ENCODE peak calls at places on chromosomes 2 and 18, in nine cellular contexts. One of them, this sample, is unnamed.

GRCh38 chr2:45746888-45747287 is 95.4 kb downstream of the PRKCE start:
- DNase-seq in prostate gland: no peak
- DNase-seq in small intestine: no peak
- DNase-seq in HCT116: no peak
- DNase-seq in aorta: no peak
- DNase-seq in effector memory CD4-positive, alpha-beta T cell: no peak
- DNase-seq in A549: no peak
- DNase-seq in SJSA1: no peak
- DNase-seq in mesendoderm: no peak
- DNase-seq in this sample: no peak

GRCh38 chr18:8912348-8913057 is 190.0 kb upstream of the NDUFV2 start:
- DNase-seq in prostate gland: no peak
- DNase-seq in small intestine: peak
- DNase-seq in HCT116: no peak
- DNase-seq in aorta: no peak
- DNase-seq in effector memory CD4-positive, alpha-beta T cell: no peak
- DNase-seq in A549: no peak
- DNase-seq in SJSA1: peak
- DNase-seq in mesendoderm: peak
- DNase-seq in this sample: peak

GRCh38 chr18:3008546-3008945 is 4.4 kb downstream of the LPIN2 start:
- DNase-seq in prostate gland: no peak
- DNase-seq in small intestine: no peak
- DNase-seq in HCT116: no peak
- DNase-seq in aorta: peak
- DNase-seq in effector memory CD4-positive, alpha-beta T cell: no peak
- DNase-seq in A549: peak
- DNase-seq in SJSA1: peak
- DNase-seq in mesendoderm: no peak
- DNase-seq in this sample: no peak

GRCh38 chr2:27212626-27213471 is 781 bp upstream of the SLC5A6 start:
- DNase-seq in prostate gland: no peak
- DNase-seq in small intestine: peak
- DNase-seq in HCT116: no peak
- DNase-seq in aorta: no peak
- DNase-seq in effector memory CD4-positive, alpha-beta T cell: peak
- DNase-seq in A549: peak
- DNase-seq in SJSA1: no peak
- DNase-seq in mesendoderm: no peak
- DNase-seq in this sample: peak

GRCh38 chr2:106859498-106859897 is 26.5 kb downstream of the ST6GAL2 start:
- DNase-seq in prostate gland: no peak
- DNase-seq in small intestine: no peak
- DNase-seq in HCT116: no peak
- DNase-seq in aorta: no peak
- DNase-seq in effector memory CD4-positive, alpha-beta T cell: no peak
- DNase-seq in A549: no peak
- DNase-seq in SJSA1: no peak
- DNase-seq in mesendoderm: peak
- DNase-seq in this sample: no peak

GRCh38 chr18:36519358-36519757 is 221.8 kb downstream of the FHOD3 start:
- DNase-seq in prostate gland: no peak
- DNase-seq in small intestine: no peak
- DNase-seq in HCT116: no peak
- DNase-seq in aorta: no peak
- DNase-seq in effector memory CD4-positive, alpha-beta T cell: no peak
- DNase-seq in A549: no peak
- DNase-seq in SJSA1: no peak
- DNase-seq in mesendoderm: no peak
- DNase-seq in this sample: no peak

GRCh38 chr2:188449992-188450391 is 158.3 kb downstream of the GULP1 start:
- DNase-seq in prostate gland: no peak
- DNase-seq in small intestine: no peak
- DNase-seq in HCT116: no peak
- DNase-seq in aorta: no peak
- DNase-seq in effector memory CD4-positive, alpha-beta T cell: no peak
- DNase-seq in A549: no peak
- DNase-seq in SJSA1: no peak
- DNase-seq in mesendoderm: no peak
- DNase-seq in this sample: no peak

GRCh38 chr2:131419447-131419846 is 55.5 kb upstream of the RAB6D start:
- DNase-seq in prostate gland: no peak
- DNase-seq in small intestine: no peak
- DNase-seq in HCT116: no peak
- DNase-seq in aorta: no peak
- DNase-seq in effector memory CD4-positive, alpha-beta T cell: no peak
- DNase-seq in A549: no peak
- DNase-seq in SJSA1: no peak
- DNase-seq in mesendoderm: peak
- DNase-seq in this sample: peak

GRCh38 chr2:151927501-151928221 is 99.4 kb upstream of the ARL5A start:
- DNase-seq in prostate gland: no peak
- DNase-seq in small intestine: no peak
- DNase-seq in HCT116: no peak
- DNase-seq in aorta: no peak
- DNase-seq in effector memory CD4-positive, alpha-beta T cell: no peak
- DNase-seq in A549: no peak
- DNase-seq in SJSA1: no peak
- DNase-seq in mesendoderm: peak
- DNase-seq in this sample: no peak

DNA sequence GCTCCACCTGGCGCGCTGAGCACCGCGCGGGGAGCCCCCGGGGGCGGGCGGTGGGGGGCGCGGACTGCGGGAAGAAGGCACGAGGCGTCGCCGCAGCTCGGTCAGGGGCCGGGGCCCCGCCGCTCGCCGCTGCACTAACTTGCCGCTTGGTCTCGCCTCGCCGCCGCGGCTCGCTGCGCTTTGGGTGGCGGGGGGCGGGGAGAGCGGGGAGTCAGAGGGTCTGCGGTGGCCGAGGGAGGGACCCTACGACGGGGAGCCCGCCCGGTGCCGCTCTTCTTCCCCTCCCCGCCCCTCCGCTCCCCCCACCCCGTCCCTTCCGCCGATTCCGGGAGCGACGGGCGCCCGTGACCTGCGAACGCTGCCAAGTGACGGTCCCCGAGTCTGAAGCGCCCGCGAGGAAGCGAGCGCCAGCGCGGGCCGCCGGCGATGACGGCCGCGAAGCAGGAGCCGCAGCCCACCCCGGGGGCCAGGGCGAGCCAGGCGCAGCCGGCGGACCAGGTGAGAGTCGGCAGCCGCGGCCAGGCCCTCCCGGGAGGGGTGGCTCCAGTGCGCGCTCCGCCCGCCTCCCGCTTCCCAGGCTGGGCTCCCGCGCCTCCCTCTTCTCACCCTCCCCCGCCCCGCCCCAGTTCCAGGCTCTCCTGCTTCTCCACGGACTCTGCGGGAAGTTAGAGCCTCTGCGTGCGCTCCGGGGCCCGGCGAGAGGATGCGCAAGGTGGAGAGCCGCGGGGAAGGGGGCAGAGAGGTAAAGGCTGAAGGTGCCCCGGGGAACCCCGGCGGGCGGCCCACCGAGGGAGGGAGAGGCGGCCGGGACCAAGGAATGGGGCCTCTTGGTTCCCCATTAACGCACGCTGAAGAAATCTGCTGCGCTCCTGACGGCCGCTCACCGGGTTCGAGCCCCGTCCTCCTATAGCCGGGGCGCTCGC is 719.4 kb downstream of the DPP10 start:
- DNase-seq in prostate gland: no peak
- DNase-seq in small intestine: peak
- DNase-seq in HCT116: no peak
- DNase-seq in aorta: no peak
- DNase-seq in effector memory CD4-positive, alpha-beta T cell: no peak
- DNase-seq in A549: no peak
- DNase-seq in SJSA1: no peak
- DNase-seq in mesendoderm: peak
- DNase-seq in this sample: peak
- H3K4me3 ChIP-seq in prostate gland: no peak
- H3K4me3 ChIP-seq in small intestine: no peak
- H3K4me3 ChIP-seq in HCT116: no peak
- H3K4me3 ChIP-seq in aorta: no peak
- H3K4me3 ChIP-seq in effector memory CD4-positive, alpha-beta T cell: no peak
- H3K4me3 ChIP-seq in A549: no peak
- H3K4me3 ChIP-seq in SJSA1: no peak
- H3K4me3 ChIP-seq in mesendoderm: peak
- H3K4me3 ChIP-seq in this sample: peak

GRCh38 chr2:157441072-157441454 is 2.8 kb downstream of the CYTIP start:
- DNase-seq in prostate gland: no peak
- DNase-seq in small intestine: peak
- DNase-seq in HCT116: no peak
- DNase-seq in aorta: no peak
- DNase-seq in effector memory CD4-positive, alpha-beta T cell: no peak
- DNase-seq in A549: no peak
- DNase-seq in SJSA1: no peak
- DNase-seq in mesendoderm: no peak
- DNase-seq in this sample: no peak

GRCh38 chr2:157443795-157444642 is at the start of gene CYTIP:
- DNase-seq in prostate gland: peak
- DNase-seq in small intestine: peak
- DNase-seq in HCT116: no peak
- DNase-seq in aorta: no peak
- DNase-seq in effector memory CD4-positive, alpha-beta T cell: peak
- DNase-seq in A549: no peak
- DNase-seq in SJSA1: no peak
- DNase-seq in mesendoderm: no peak
- DNase-seq in this sample: no peak

GRCh38 chr2:157442136-157442535 is 1.8 kb downstream of the CYTIP start:
- DNase-seq in prostate gland: no peak
- DNase-seq in small intestine: no peak
- DNase-seq in HCT116: no peak
- DNase-seq in aorta: no peak
- DNase-seq in effector memory CD4-positive, alpha-beta T cell: no peak
- DNase-seq in A549: no peak
- DNase-seq in SJSA1: no peak
- DNase-seq in mesendoderm: no peak
- DNase-seq in this sample: no peak

GRCh38 chr2:157443090-157443489 is 799 bp downstream of the CYTIP start:
- DNase-seq in prostate gland: no peak
- DNase-seq in small intestine: no peak
- DNase-seq in HCT116: no peak
- DNase-seq in aorta: no peak
- DNase-seq in effector memory CD4-positive, alpha-beta T cell: no peak
- DNase-seq in A549: no peak
- DNase-seq in SJSA1: no peak
- DNase-seq in mesendoderm: no peak
- DNase-seq in this sample: no peak

GRCh38 chr2:157442636-157443035 is 1.3 kb downstream of the CYTIP start:
- DNase-seq in prostate gland: no peak
- DNase-seq in small intestine: no peak
- DNase-seq in HCT116: no peak
- DNase-seq in aorta: no peak
- DNase-seq in effector memory CD4-positive, alpha-beta T cell: no peak
- DNase-seq in A549: no peak
- DNase-seq in SJSA1: no peak
- DNase-seq in mesendoderm: no peak
- DNase-seq in this sample: no peak
- H3K4me3 ChIP-seq in prostate gland: no peak
- H3K4me3 ChIP-seq in small intestine: peak
- H3K4me3 ChIP-seq in HCT116: no peak
- H3K4me3 ChIP-seq in aorta: no peak
- H3K4me3 ChIP-seq in effector memory CD4-positive, alpha-beta T cell: peak
- H3K4me3 ChIP-seq in A549: no peak
- H3K4me3 ChIP-seq in SJSA1: no peak
- H3K4me3 ChIP-seq in mesendoderm: no peak
- H3K4me3 ChIP-seq in this sample: no peak

DNA sequence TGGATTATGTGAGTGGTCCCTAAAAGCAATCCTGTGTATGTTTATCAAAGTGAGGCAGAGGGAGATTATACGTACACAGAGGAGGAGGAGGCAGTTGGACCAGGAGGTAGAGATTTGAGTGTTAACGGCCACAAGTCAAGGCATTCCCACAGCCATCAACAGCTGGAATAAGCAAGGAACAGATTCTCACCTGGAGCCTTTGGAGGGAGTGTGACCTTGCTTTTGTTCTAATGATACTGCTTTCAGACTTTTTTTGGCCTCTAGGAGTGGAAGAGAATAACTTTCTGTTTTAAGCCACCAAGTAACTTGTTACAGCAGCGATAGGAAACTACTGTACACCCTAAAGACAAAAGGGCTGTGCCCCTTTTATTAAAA is 18.1 kb downstream of the LCLAT1 start:
- DNase-seq in prostate gland: no peak
- DNase-seq in small intestine: no peak
- DNase-seq in HCT116: no peak
- DNase-seq in aorta: no peak
- DNase-seq in effector memory CD4-positive, alpha-beta T cell: no peak
- DNase-seq in A549: no peak
- DNase-seq in SJSA1: no peak
- DNase-seq in mesendoderm: no peak
- DNase-seq in this sample: no peak
- H3K4me3 ChIP-seq in prostate gland: no peak
- H3K4me3 ChIP-seq in small intestine: no peak
- H3K4me3 ChIP-seq in HCT116: no peak
- H3K4me3 ChIP-seq in aorta: no peak
- H3K4me3 ChIP-seq in effector memory CD4-positive, alpha-beta T cell: no peak
- H3K4me3 ChIP-seq in A549: no peak
- H3K4me3 ChIP-seq in SJSA1: no peak
- H3K4me3 ChIP-seq in mesendoderm: no peak
- H3K4me3 ChIP-seq in this sample: no peak

GRCh38 chr2:38747007-38747424 is 4.1 kb downstream of the SRSF7 start:
- DNase-seq in prostate gland: no peak
- DNase-seq in small intestine: no peak
- DNase-seq in HCT116: no peak
- DNase-seq in aorta: no peak
- DNase-seq in effector memory CD4-positive, alpha-beta T cell: no peak
- DNase-seq in A549: no peak
- DNase-seq in SJSA1: no peak
- DNase-seq in mesendoderm: no peak
- DNase-seq in this sample: no peak

GRCh38 chr2:38750011-38750792 is 959 bp downstream of the SRSF7 start:
- DNase-seq in prostate gland: peak
- DNase-seq in small intestine: peak
- DNase-seq in HCT116: no peak
- DNase-seq in aorta: peak
- DNase-seq in effector memory CD4-positive, alpha-beta T cell: no peak
- DNase-seq in A549: peak
- DNase-seq in SJSA1: no peak
- DNase-seq in mesendoderm: no peak
- DNase-seq in this sample: peak

GRCh38 chr2:38747819-38748218 is 3.3 kb downstream of the SRSF7 start:
- DNase-seq in prostate gland: no peak
- DNase-seq in small intestine: no peak
- DNase-seq in HCT116: no peak
- DNase-seq in aorta: no peak
- DNase-seq in effector memory CD4-positive, alpha-beta T cell: no peak
- DNase-seq in A549: no peak
- DNase-seq in SJSA1: no peak
- DNase-seq in mesendoderm: no peak
- DNase-seq in this sample: no peak

GRCh38 chr2:38748857-38749804 is 2.0 kb downstream of the SRSF7 start:
- DNase-seq in prostate gland: no peak
- DNase-seq in small intestine: no peak
- DNase-seq in HCT116: no peak
- DNase-seq in aorta: no peak
- DNase-seq in effector memory CD4-positive, alpha-beta T cell: no peak
- DNase-seq in A549: no peak
- DNase-seq in SJSA1: no peak
- DNase-seq in mesendoderm: no peak
- DNase-seq in this sample: no peak

DNA sequence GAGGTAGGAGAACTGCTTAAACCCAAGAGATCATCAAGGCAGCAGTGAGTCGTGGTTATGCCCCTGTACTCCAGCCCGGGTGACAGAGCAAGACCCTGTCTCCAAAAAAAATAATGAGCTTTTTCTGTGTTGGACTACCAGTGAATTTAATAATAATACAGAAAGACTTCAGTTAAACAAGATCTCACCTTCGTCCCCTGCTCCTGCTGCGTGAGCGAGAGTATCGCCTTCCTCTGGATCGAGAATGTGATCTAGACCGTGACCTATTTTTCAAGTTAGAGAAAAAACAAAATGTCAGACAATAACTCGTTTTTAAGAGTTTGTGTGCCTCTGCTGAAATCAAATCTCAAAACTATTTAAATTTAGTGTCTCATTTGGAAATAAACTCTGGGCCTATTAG is 2.8 kb downstream of the SRSF7 start:
- DNase-seq in prostate gland: no peak
- DNase-seq in small intestine: no peak
- DNase-seq in HCT116: no peak
- DNase-seq in aorta: no peak
- DNase-seq in effector memory CD4-positive, alpha-beta T cell: no peak
- DNase-seq in A549: no peak
- DNase-seq in SJSA1: no peak
- DNase-seq in mesendoderm: no peak
- DNase-seq in this sample: no peak
- H3K4me3 ChIP-seq in prostate gland: no peak
- H3K4me3 ChIP-seq in small intestine: no peak
- H3K4me3 ChIP-seq in HCT116: no peak
- H3K4me3 ChIP-seq in aorta: no peak
- H3K4me3 ChIP-seq in effector memory CD4-positive, alpha-beta T cell: peak
- H3K4me3 ChIP-seq in A549: peak
- H3K4me3 ChIP-seq in SJSA1: no peak
- H3K4me3 ChIP-seq in mesendoderm: no peak
- H3K4me3 ChIP-seq in this sample: no peak